ENCODE peak calls at places on chromosomes 5 and 9, in seven cellular contexts. One of them, this sample, is unnamed.

GRCh38 chr9:4839470-4839912 is 46.7 kb downstream of the RCL1 start:
- DNase-seq in neural progenitor cell: no peak
- DNase-seq in BJ: no peak
- DNase-seq in iris pigment epithelial cell: peak
- DNase-seq in substantia nigra: no peak
- DNase-seq in CD8-positive, alpha-beta memory T cell: no peak
- DNase-seq in tibial nerve: no peak
- DNase-seq in this sample: no peak

GRCh38 chr9:132901859-132902831 is 23.4 kb downstream of the SPACA9 start:
- DNase-seq in tibial nerve: peak
- DNase-seq in BJ: peak
- DNase-seq in iris pigment epithelial cell: peak
- DNase-seq in substantia nigra: peak
- DNase-seq in CD8-positive, alpha-beta memory T cell: peak
- DNase-seq in neural progenitor cell: peak
- DNase-seq in this sample: peak

GRCh38 chr9:70962761-70963445 is 158.5 kb downstream of the TRPM3 start:
- DNase-seq in neural progenitor cell: no peak
- DNase-seq in tibial nerve: no peak
- DNase-seq in BJ: no peak
- DNase-seq in iris pigment epithelial cell: peak
- DNase-seq in substantia nigra: no peak
- DNase-seq in CD8-positive, alpha-beta memory T cell: no peak
- DNase-seq in this sample: no peak

GRCh38 chr9:85178486-85178885 is 509.0 kb downstream of the NTRK2 start:
- DNase-seq in substantia nigra: no peak
- DNase-seq in CD8-positive, alpha-beta memory T cell: no peak
- DNase-seq in BJ: no peak
- DNase-seq in iris pigment epithelial cell: no peak
- DNase-seq in neural progenitor cell: peak
- DNase-seq in tibial nerve: no peak
- DNase-seq in this sample: no peak

GRCh38 chr9:7216004-7216821 is 458.4 kb downstream of the KDM4C start:
- DNase-seq in tibial nerve: no peak
- DNase-seq in BJ: no peak
- DNase-seq in CD8-positive, alpha-beta memory T cell: no peak
- DNase-seq in neural progenitor cell: no peak
- DNase-seq in iris pigment epithelial cell: peak
- DNase-seq in substantia nigra: no peak
- DNase-seq in this sample: no peak

GRCh38 chr5:128693779-128694178 is 155.7 kb upstream of the FBN2 start:
- DNase-seq in tibial nerve: no peak
- DNase-seq in substantia nigra: no peak
- DNase-seq in neural progenitor cell: no peak
- DNase-seq in BJ: no peak
- DNase-seq in iris pigment epithelial cell: peak
- DNase-seq in CD8-positive, alpha-beta memory T cell: no peak
- DNase-seq in this sample: no peak

GRCh38 chr9:91757802-91758201 is 192.2 kb downstream of the ROR2 start:
- DNase-seq in tibial nerve: no peak
- DNase-seq in iris pigment epithelial cell: no peak
- DNase-seq in BJ: peak
- DNase-seq in CD8-positive, alpha-beta memory T cell: no peak
- DNase-seq in neural progenitor cell: no peak
- DNase-seq in substantia nigra: no peak
- DNase-seq in this sample: no peak

GRCh38 chr5:142506756-142507155 is 179.1 kb downstream of the FGF1 start:
- DNase-seq in BJ: no peak
- DNase-seq in neural progenitor cell: no peak
- DNase-seq in iris pigment epithelial cell: no peak
- DNase-seq in substantia nigra: no peak
- DNase-seq in tibial nerve: no peak
- DNase-seq in CD8-positive, alpha-beta memory T cell: no peak
- DNase-seq in this sample: no peak

This sample was measured in CD4-positive, alpha-beta T cell.